ENCODE peak calls at places on chromosomes 16 and 17, in nine cellular contexts. One of them, this sample, is unnamed. For H3K4me1, the result is how much of the 10 kb centered on the place peaks cover.

GRCh38 chr17:73960469-73960868 is 243.0 kb upstream of the RPL38 start:
- DNase-seq in GM23338: no peak
- DNase-seq in suprapubic skin: no peak
- DNase-seq in prostate gland: no peak
- DNase-seq in SK-N-SH: no peak
- DNase-seq in transverse colon: no peak
- DNase-seq in upper lobe of left lung: no peak
- DNase-seq in sigmoid colon: no peak
- DNase-seq in HCT116: no peak
- DNase-seq in this sample: no peak

GRCh38 chr16:27235055-27235937 is 32.0 kb downstream of the KDM8 start:
- DNase-seq in HCT116: peak
- DNase-seq in GM23338: peak
- DNase-seq in prostate gland: peak
- DNase-seq in transverse colon: peak
- DNase-seq in suprapubic skin: peak
- DNase-seq in sigmoid colon: peak
- DNase-seq in upper lobe of left lung: peak
- DNase-seq in SK-N-SH: peak
- DNase-seq in this sample: no peak

GRCh38 chr17:10210151-10210574 is 11.8 kb upstream of the GAS7 start:
- DNase-seq in SK-N-SH: no peak
- DNase-seq in HCT116: no peak
- DNase-seq in upper lobe of left lung: no peak
- DNase-seq in sigmoid colon: no peak
- DNase-seq in transverse colon: peak
- DNase-seq in prostate gland: peak
- DNase-seq in suprapubic skin: no peak
- DNase-seq in GM23338: peak
- DNase-seq in this sample: no peak

GRCh38 chr17:31424944-31425582 is 33.6 kb downstream of the RAB11FIP4 start:
- DNase-seq in suprapubic skin: no peak
- DNase-seq in sigmoid colon: no peak
- DNase-seq in upper lobe of left lung: no peak
- DNase-seq in prostate gland: no peak
- DNase-seq in SK-N-SH: peak
- DNase-seq in transverse colon: no peak
- DNase-seq in HCT116: no peak
- DNase-seq in GM23338: peak
- DNase-seq in this sample: no peak

GRCh38 chr16:12017583-12017982 is 41.0 kb downstream of the SNX29 start:
- DNase-seq in HCT116: no peak
- DNase-seq in sigmoid colon: no peak
- DNase-seq in upper lobe of left lung: no peak
- DNase-seq in SK-N-SH: no peak
- DNase-seq in suprapubic skin: no peak
- DNase-seq in transverse colon: no peak
- DNase-seq in GM23338: no peak
- DNase-seq in prostate gland: no peak
- DNase-seq in this sample: no peak

GRCh38 chr16:4800290-4801041 is 2.0 kb downstream of the ROGDI start:
- DNase-seq in sigmoid colon: no peak
- DNase-seq in upper lobe of left lung: peak
- DNase-seq in suprapubic skin: no peak
- DNase-seq in HCT116: no peak
- DNase-seq in GM23338: no peak
- DNase-seq in prostate gland: peak
- DNase-seq in SK-N-SH: no peak
- DNase-seq in transverse colon: peak
- DNase-seq in this sample: no peak

GRCh38 chr17:82655038-82655479 is 6.8 kb upstream of the WDR45B start:
- DNase-seq in HCT116: no peak
- DNase-seq in transverse colon: peak
- DNase-seq in upper lobe of left lung: no peak
- DNase-seq in prostate gland: peak
- DNase-seq in GM23338: no peak
- DNase-seq in sigmoid colon: no peak
- DNase-seq in SK-N-SH: no peak
- DNase-seq in suprapubic skin: no peak
- DNase-seq in this sample: no peak

GRCh38 chr16:85145188-85145587 is 32.9 kb upstream of the CIBAR2 start:
- DNase-seq in HCT116: no peak
- DNase-seq in suprapubic skin: no peak
- DNase-seq in SK-N-SH: no peak
- DNase-seq in GM23338: no peak
- DNase-seq in upper lobe of left lung: no peak
- DNase-seq in transverse colon: no peak
- DNase-seq in prostate gland: no peak
- DNase-seq in sigmoid colon: no peak
- DNase-seq in this sample: no peak

GRCh38 chr17:66414528-66415175 is 112.2 kb downstream of the PRKCA start:
- DNase-seq in GM23338: no peak
- DNase-seq in prostate gland: no peak
- DNase-seq in sigmoid colon: no peak
- DNase-seq in transverse colon: no peak
- DNase-seq in suprapubic skin: no peak
- DNase-seq in upper lobe of left lung: no peak
- DNase-seq in HCT116: no peak
- DNase-seq in SK-N-SH: no peak
- DNase-seq in this sample: no peak

GRCh38 chr17:66413564-66414520 is 111.4 kb downstream of the PRKCA start:
- DNase-seq in SK-N-SH: no peak
- DNase-seq in HCT116: no peak
- DNase-seq in sigmoid colon: no peak
- DNase-seq in upper lobe of left lung: no peak
- DNase-seq in transverse colon: no peak
- DNase-seq in suprapubic skin: no peak
- DNase-seq in GM23338: no peak
- DNase-seq in prostate gland: no peak
- DNase-seq in this sample: no peak

GRCh38 chr17:66416207-66416940 is 114.0 kb downstream of the PRKCA start:
- DNase-seq in SK-N-SH: no peak
- DNase-seq in upper lobe of left lung: no peak
- DNase-seq in suprapubic skin: no peak
- DNase-seq in GM23338: no peak
- DNase-seq in HCT116: no peak
- DNase-seq in prostate gland: no peak
- DNase-seq in sigmoid colon: no peak
- DNase-seq in transverse colon: no peak
- DNase-seq in this sample: no peak

GRCh38 chr17:66417300-66417719 is 114.9 kb downstream of the PRKCA start:
- DNase-seq in prostate gland: peak
- DNase-seq in transverse colon: no peak
- DNase-seq in suprapubic skin: no peak
- DNase-seq in HCT116: no peak
- DNase-seq in sigmoid colon: no peak
- DNase-seq in GM23338: no peak
- DNase-seq in upper lobe of left lung: no peak
- DNase-seq in SK-N-SH: no peak
- DNase-seq in this sample: no peak

DNA sequence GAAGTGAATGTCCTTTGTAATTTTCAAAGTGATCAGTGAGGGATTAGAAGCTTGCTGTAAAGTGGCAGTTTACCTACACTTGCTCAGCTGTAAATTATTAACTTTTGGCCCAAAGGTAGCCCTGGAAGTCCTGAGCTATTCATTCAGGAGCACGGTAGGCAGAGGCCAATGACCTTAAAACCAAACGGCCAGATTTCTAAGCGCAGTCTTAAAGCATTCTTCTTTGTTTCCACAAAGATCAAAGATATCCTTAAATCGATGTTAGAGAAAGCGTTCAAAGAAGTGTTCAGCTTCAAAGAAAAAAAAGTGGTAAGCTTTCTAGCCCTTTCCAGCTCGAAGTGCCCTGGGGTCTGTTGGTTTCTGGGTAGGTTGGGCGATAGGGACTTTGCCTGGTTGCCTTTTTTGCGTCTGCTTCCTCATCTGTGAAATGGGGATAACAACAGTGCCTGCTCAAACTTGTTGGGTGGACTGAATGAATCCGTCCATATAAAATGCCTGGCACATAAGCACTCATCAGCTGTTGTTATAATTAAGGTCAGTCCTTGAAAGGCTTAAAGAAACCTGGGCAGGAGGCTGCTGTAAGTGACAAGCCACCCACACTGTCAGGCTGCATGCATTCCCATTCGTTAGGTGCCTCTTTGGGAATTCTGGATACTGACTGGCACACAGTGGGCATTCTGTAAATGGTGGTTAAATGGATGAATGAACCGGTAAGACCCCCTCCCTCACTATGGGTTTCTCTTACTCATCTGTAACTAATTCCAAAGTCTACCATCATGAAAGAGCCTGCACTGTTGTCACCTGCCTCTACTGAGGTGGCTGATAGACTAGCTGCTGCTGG is 113.2 kb downstream of the PRKCA start:
- DNase-seq in SK-N-SH: no peak
- DNase-seq in upper lobe of left lung: no peak
- DNase-seq in prostate gland: no peak
- DNase-seq in sigmoid colon: no peak
- DNase-seq in transverse colon: no peak
- DNase-seq in GM23338: no peak
- DNase-seq in suprapubic skin: no peak
- DNase-seq in HCT116: no peak
- DNase-seq in this sample: no peak
- H3K4me1 ChIP-seq in SK-N-SH: under half
- H3K4me1 ChIP-seq in upper lobe of left lung: under half
- H3K4me1 ChIP-seq in prostate gland: under half
- H3K4me1 ChIP-seq in sigmoid colon: under half
- H3K4me1 ChIP-seq in transverse colon: under half
- H3K4me1 ChIP-seq in GM23338: under half
- H3K4me1 ChIP-seq in suprapubic skin: under half
- H3K4me1 ChIP-seq in HCT116: under half
- H3K4me1 ChIP-seq in this sample: under half

GRCh38 chr17:79806863-79807720 is 10.2 kb upstream of the CBX8 start:
- DNase-seq in prostate gland: no peak
- DNase-seq in SK-N-SH: no peak
- DNase-seq in suprapubic skin: no peak
- DNase-seq in upper lobe of left lung: no peak
- DNase-seq in HCT116: no peak
- DNase-seq in sigmoid colon: no peak
- DNase-seq in GM23338: no peak
- DNase-seq in transverse colon: no peak
- DNase-seq in this sample: no peak

GRCh38 chr17:79803997-79804855 is 7.3 kb upstream of the CBX8 start:
- DNase-seq in suprapubic skin: no peak
- DNase-seq in sigmoid colon: no peak
- DNase-seq in upper lobe of left lung: no peak
- DNase-seq in SK-N-SH: peak
- DNase-seq in HCT116: no peak
- DNase-seq in GM23338: peak
- DNase-seq in prostate gland: no peak
- DNase-seq in transverse colon: no peak
- DNase-seq in this sample: no peak

GRCh38 chr17:79802736-79803420 is 6.0 kb upstream of the CBX8 start:
- DNase-seq in upper lobe of left lung: no peak
- DNase-seq in prostate gland: no peak
- DNase-seq in sigmoid colon: no peak
- DNase-seq in GM23338: peak
- DNase-seq in HCT116: no peak
- DNase-seq in SK-N-SH: no peak
- DNase-seq in suprapubic skin: no peak
- DNase-seq in transverse colon: no peak
- DNase-seq in this sample: no peak

GRCh38 chr17:79803421-79803996 is 6.6 kb upstream of the CBX8 start:
- DNase-seq in transverse colon: no peak
- DNase-seq in upper lobe of left lung: no peak
- DNase-seq in HCT116: no peak
- DNase-seq in SK-N-SH: no peak
- DNase-seq in suprapubic skin: no peak
- DNase-seq in prostate gland: no peak
- DNase-seq in GM23338: peak
- DNase-seq in sigmoid colon: no peak
- DNase-seq in this sample: no peak

DNA sequence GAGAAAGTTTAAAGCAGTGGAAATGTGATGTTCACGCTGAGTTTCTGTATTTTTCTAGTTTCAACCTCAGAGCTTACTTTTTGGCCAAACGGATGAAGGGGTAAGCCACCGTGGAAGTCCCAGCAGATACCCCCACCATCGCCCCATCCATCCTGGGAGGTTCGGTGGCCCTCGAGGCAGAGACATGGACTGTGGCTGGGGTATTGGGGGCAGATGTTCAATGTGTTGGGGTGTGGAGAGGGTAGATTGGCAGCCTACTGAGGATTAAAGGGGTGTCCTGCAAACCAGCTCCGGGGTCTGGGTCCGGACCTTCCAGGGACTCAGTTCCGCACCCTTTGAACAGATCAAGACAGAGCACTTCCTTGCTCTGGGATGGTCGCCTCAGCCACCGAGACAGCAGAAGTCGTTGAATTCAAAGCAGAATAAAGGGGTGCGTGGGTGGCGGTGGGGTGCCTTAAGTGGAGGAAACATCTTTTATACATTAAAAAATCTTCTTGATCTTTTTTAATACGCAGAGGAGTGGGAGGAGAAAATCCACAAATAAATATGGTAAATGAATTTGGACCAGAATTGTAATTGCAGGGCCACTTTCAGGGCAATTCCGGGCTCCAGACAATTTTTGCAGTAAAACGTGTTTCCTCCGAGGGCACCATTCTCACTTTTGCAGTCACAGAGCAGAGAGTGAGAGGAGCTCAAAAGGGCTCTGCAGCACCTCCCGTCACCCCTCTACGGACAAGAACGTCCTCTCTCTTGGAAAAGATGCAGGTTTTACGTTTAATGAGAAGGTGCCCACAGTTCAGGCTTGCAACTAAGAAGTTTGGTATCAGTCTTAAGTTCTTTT is 8.2 kb upstream of the CBX8 start:
- DNase-seq in sigmoid colon: no peak
- DNase-seq in transverse colon: no peak
- DNase-seq in prostate gland: no peak
- DNase-seq in GM23338: no peak
- DNase-seq in HCT116: no peak
- DNase-seq in SK-N-SH: no peak
- DNase-seq in upper lobe of left lung: no peak
- DNase-seq in suprapubic skin: no peak
- DNase-seq in this sample: no peak
- H3K4me3 ChIP-seq in sigmoid colon: no peak
- H3K4me3 ChIP-seq in transverse colon: no peak
- H3K4me3 ChIP-seq in prostate gland: no peak
- H3K4me3 ChIP-seq in GM23338: peak
- H3K4me3 ChIP-seq in HCT116: no peak
- H3K4me3 ChIP-seq in SK-N-SH: no peak
- H3K4me3 ChIP-seq in upper lobe of left lung: no peak
- H3K4me3 ChIP-seq in suprapubic skin: no peak
- H3K4me3 ChIP-seq in this sample: no peak

GRCh38 chr17:45311762-45312476 is 4.9 kb downstream of the MAP3K14 start:
- DNase-seq in suprapubic skin: no peak
- DNase-seq in GM23338: no peak
- DNase-seq in SK-N-SH: peak
- DNase-seq in upper lobe of left lung: peak
- DNase-seq in transverse colon: peak
- DNase-seq in sigmoid colon: peak
- DNase-seq in prostate gland: peak
- DNase-seq in HCT116: peak
- DNase-seq in this sample: no peak

GRCh38 chr17:45311406-45311761 is 5.4 kb downstream of the MAP3K14 start:
- DNase-seq in sigmoid colon: no peak
- DNase-seq in SK-N-SH: no peak
- DNase-seq in transverse colon: no peak
- DNase-seq in upper lobe of left lung: no peak
- DNase-seq in HCT116: no peak
- DNase-seq in GM23338: no peak
- DNase-seq in prostate gland: no peak
- DNase-seq in suprapubic skin: no peak
- DNase-seq in this sample: no peak

GRCh38 chr17:45308840-45309239 is 8.0 kb downstream of the MAP3K14 start:
- DNase-seq in suprapubic skin: no peak
- DNase-seq in upper lobe of left lung: no peak
- DNase-seq in sigmoid colon: no peak
- DNase-seq in GM23338: no peak
- DNase-seq in prostate gland: no peak
- DNase-seq in transverse colon: no peak
- DNase-seq in HCT116: no peak
- DNase-seq in SK-N-SH: no peak
- DNase-seq in this sample: no peak

GRCh38 chr17:45309400-45309799 is 7.4 kb downstream of the MAP3K14 start:
- DNase-seq in suprapubic skin: no peak
- DNase-seq in HCT116: no peak
- DNase-seq in upper lobe of left lung: no peak
- DNase-seq in sigmoid colon: no peak
- DNase-seq in prostate gland: no peak
- DNase-seq in GM23338: no peak
- DNase-seq in SK-N-SH: no peak
- DNase-seq in transverse colon: no peak
- DNase-seq in this sample: no peak

GRCh38 chr17:45310380-45311324 is 6.2 kb downstream of the MAP3K14 start:
- DNase-seq in transverse colon: peak
- DNase-seq in GM23338: no peak
- DNase-seq in SK-N-SH: no peak
- DNase-seq in upper lobe of left lung: peak
- DNase-seq in HCT116: no peak
- DNase-seq in sigmoid colon: no peak
- DNase-seq in prostate gland: no peak
- DNase-seq in suprapubic skin: no peak
- DNase-seq in this sample: no peak
- TF ChIP-seq POLR2AphosphoS5 in transverse colon: peak
- TF ChIP-seq POLR2AphosphoS5 in GM23338: no peak
- TF ChIP-seq POLR2AphosphoS5 in SK-N-SH: no peak
- TF ChIP-seq POLR2AphosphoS5 in upper lobe of left lung: no peak
- TF ChIP-seq POLR2AphosphoS5 in HCT116: no peak
- TF ChIP-seq POLR2AphosphoS5 in sigmoid colon: no peak
- TF ChIP-seq POLR2AphosphoS5 in prostate gland: peak
- TF ChIP-seq POLR2AphosphoS5 in suprapubic skin: no peak
- TF ChIP-seq POLR2AphosphoS5 in this sample: no peak

DNA sequence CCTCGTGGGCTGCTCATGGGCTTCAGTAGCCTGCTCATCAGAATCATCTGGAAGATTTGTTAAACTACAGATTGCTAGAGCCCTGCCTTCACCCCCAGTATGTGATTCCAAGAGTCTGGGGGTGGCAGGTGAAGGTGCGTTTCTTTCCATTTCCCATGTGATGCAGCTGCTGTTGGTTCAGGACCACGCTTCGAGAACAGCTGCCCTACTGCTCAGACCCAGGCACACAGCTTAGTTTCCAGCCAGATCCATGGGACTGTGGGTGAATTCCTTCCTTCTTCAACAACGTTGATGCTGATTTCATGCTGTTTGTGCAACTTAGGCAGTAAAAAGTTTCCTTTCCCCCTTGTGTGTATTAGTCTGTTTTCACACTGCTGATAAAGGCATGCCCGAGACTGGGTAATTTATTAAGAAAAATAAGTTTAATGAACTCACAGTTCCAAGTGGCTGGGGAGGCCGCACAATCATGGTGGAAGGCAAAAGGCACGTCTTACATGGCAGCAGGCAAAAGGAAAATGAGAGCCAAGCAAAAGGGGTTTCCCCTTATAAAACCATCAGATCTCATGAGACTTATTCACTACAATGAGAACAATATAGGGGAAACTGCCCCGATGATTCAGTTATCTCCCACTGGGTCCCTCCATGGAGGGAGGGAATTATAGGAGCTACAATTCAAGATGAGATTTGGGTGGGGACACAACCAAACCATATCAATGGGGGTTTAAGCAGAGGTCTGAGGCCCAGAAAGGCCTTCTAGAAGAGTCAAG is 159.2 kb downstream of the XYLT1 start:
- DNase-seq in prostate gland: no peak
- DNase-seq in SK-N-SH: no peak
- DNase-seq in transverse colon: no peak
- DNase-seq in suprapubic skin: no peak
- DNase-seq in HCT116: no peak
- DNase-seq in sigmoid colon: no peak
- DNase-seq in upper lobe of left lung: no peak
- DNase-seq in GM23338: no peak
- DNase-seq in this sample: no peak
- H3K4me1 ChIP-seq in prostate gland: under half
- H3K4me1 ChIP-seq in SK-N-SH: under half
- H3K4me1 ChIP-seq in transverse colon: under half
- H3K4me1 ChIP-seq in suprapubic skin: under half
- H3K4me1 ChIP-seq in HCT116: under half
- H3K4me1 ChIP-seq in sigmoid colon: under half
- H3K4me1 ChIP-seq in upper lobe of left lung: under half
- H3K4me1 ChIP-seq in GM23338: under half
- H3K4me1 ChIP-seq in this sample: under half

This sample was measured in vagina.